ENCODE peak calls at places on chromosomes 3 and 15, in five cellular contexts. W is SK-MEL-5, C is H54, Q is fibroblast of the conjunctiva, I is AG09309. Z is an unnamed sample.

GRCh38 chr15:31098491-31098917 is 3.0 kb downstream of the TRPM1 start:
- DNase-seq in W (no peak), C (no peak), Q (no peak), I (no peak), Z (no peak)

GRCh38 chr3:32553459-32553858 is 17.2 kb downstream of the DYNC1LI1 start:
- DNase-seq in W (no peak), C (no peak), Q (no peak), I (no peak), Z (no peak)

GRCh38 chr3:127544806-127545545 is 45.6 kb downstream of the TPRA1 start:
- DNase-seq in W (no peak), C (no peak), Q (no peak), I (no peak), Z (no peak)

GRCh38 chr3:179088306-179088705 is 16.7 kb upstream of the ZMAT3 start:
- DNase-seq in W (no peak), C (no peak), Q (no peak), I (no peak), Z (no peak)

GRCh38 chr3:97684490-97684889 is 80.1 kb upstream of the ARL6 start:
- DNase-seq in W (no peak), C (no peak), Q (no peak), I (no peak), Z (no peak)

GRCh38 chr3:113051827-113052226 is 61.0 kb downstream of the GTPBP8 start:
- DNase-seq in W (no peak), C (no peak), Q (peak), I (no peak), Z (no peak)

GRCh38 chr15:84023636-84024035 is 211.9 kb upstream of the GOLGA6L4 start:
- DNase-seq in W (peak), C (peak), Q (peak), I (no peak), Z (peak)

GRCh38 chr15:67967871-67968423 is 86.2 kb upstream of the PIAS1 start:
- DNase-seq in W (peak), C (peak), Q (peak), I (no peak), Z (no peak)

GRCh38 chr3:149610351-149611105 is 47.3 kb downstream of the WWTR1 start:
- DNase-seq in W (peak), C (no peak), Q (no peak), I (no peak), Z (no peak)

GRCh38 chr3:15860014-15860934 is 62.5 kb upstream of the ANKRD28 start:
- DNase-seq in W (peak), C (peak), Q (no peak), I (no peak), Z (peak)